ENCODE peak calls at places on chromosomes 2 and 18, in five cellular contexts. Y is iPS-NIHi11; F is NCI-H1092; J is Daoy; O is stimulated activated CD8-positive, alpha-beta memory T cell treated with anti-CD3 and anti-CD28 coated beads, Interleukin-15, amount 100 ng/mL, for 4 hours. G is an unnamed sample.

GRCh38 chr2:110669079-110669478 is 8.8 kb downstream of the BUB1 start:
- DNase-seq in Y (no peak), F (no peak), J (no peak), O (no peak), G (no peak)

GRCh38 chr2:212984129-212984528 is 167.3 kb downstream of the IKZF2 start:
- DNase-seq in Y (no peak), F (no peak), J (no peak), O (no peak), G (no peak)

GRCh38 chr2:157930728-157931127 is 54.6 kb upstream of the ACVR1 start:
- DNase-seq in Y (no peak), F (no peak), J (no peak), O (no peak), G (no peak)

GRCh38 chr2:42424033-42424432 is 63.0 kb upstream of the COX7A2L start:
- DNase-seq in Y (no peak), F (no peak), J (no peak), O (no peak), G (no peak)

GRCh38 chr18:48164701-48165100 is 234.2 kb upstream of the SMAD2 start:
- DNase-seq in Y (no peak), F (no peak), J (no peak), O (no peak), G (no peak)

GRCh38 chr2:75646583-75647425 is at the start of gene MRPL19:
- DNase-seq in Y (peak), F (peak), J (peak), O (peak), G (peak)

GRCh38 chr18:60446821-60447220 is 74.2 kb upstream of the MC4R start:
- DNase-seq in Y (peak), F (no peak), J (peak), O (no peak), G (no peak)

GRCh38 chr18:12014521-12014920 is 33.2 kb downstream of the IMPA2 start:
- DNase-seq in Y (no peak), F (no peak), J (peak), O (no peak), G (no peak)

GRCh38 chr2:6957031-6957714 is 40.0 kb downstream of the RNF144A start:
- DNase-seq in Y (no peak), F (no peak), J (no peak), O (no peak), G (no peak)

GRCh38 chr2:239181074-239181581 is 219.7 kb downstream of the HDAC4 start:
- DNase-seq in Y (no peak), F (no peak), J (no peak), O (no peak), G (peak)

GRCh38 chr18:13436596-13436995 is 218.0 kb downstream of the LDLRAD4 start:
- DNase-seq in Y (no peak), F (no peak), J (no peak), O (no peak), G (no peak)

GRCh38 chr2:38277245-38278119 is 99.6 kb downstream of the ATL2 start:
- DNase-seq in Y (no peak), F (no peak), J (no peak), O (no peak), G (no peak)

GRCh38 chr2:160516547-160517365 is 23.1 kb upstream of the RBMS1 start:
- DNase-seq in Y (no peak), F (no peak), J (peak), O (no peak), G (no peak)

GRCh38 chr2:219081096-219081495 is 20.4 kb upstream of the IHH start:
- DNase-seq in Y (no peak), F (no peak), J (no peak), O (no peak), G (no peak)

GRCh38 chr2:232504438-232504837 is 15.8 kb upstream of the PRSS56 start:
- DNase-seq in Y (no peak), F (no peak), J (no peak), O (no peak), G (no peak)

GRCh38 chr2:117989854-117990438 is 23.9 kb downstream of the CCDC93 start:
- DNase-seq in Y (no peak), F (no peak), J (no peak), O (no peak), G (no peak)

GRCh38 chr2:169222665-169223064 is 139.7 kb downstream of the LRP2 start:
- DNase-seq in Y (no peak), F (no peak), J (peak), O (no peak), G (no peak)

GRCh38 chr2:73969356-73969755 is 15.4 kb upstream of the TET3 start:
- DNase-seq in Y (no peak), F (no peak), J (no peak), O (no peak), G (no peak)